ENCODE peak calls at places on chromosomes 1 and 21, in seven cellular contexts. One of them, this sample, is unnamed.
A peak's percentile ranks its signal among the peaks of the same experiment; 100 is the strongest.

GRCh38 chr1:175865041-175865766 is 121.8 kb upstream of the TNR start:
- DNase-seq in HCT116: no peak
- DNase-seq in NCI-H748 treated with DMSO at 0.1 percent for 48 hours: no peak
- DNase-seq in stimulated activated CD8-positive, alpha-beta memory T cell treated with anti-CD3 and anti-CD28 coated beads, Interleukin-15, amount 100 ng/mL, for 4 hours: no peak
- DNase-seq in left lung: no peak
- DNase-seq in memory B cell: no peak
- DNase-seq in choroid plexus epithelial cell: no peak
- DNase-seq in this sample: no peak

GRCh38 chr1:100390507-100390906 is 38.2 kb downstream of the CDC14A start:
- DNase-seq in choroid plexus epithelial cell: no peak
- DNase-seq in memory B cell: no peak
- DNase-seq in left lung: no peak
- DNase-seq in NCI-H748 treated with DMSO at 0.1 percent for 48 hours: no peak
- DNase-seq in HCT116: no peak
- DNase-seq in stimulated activated CD8-positive, alpha-beta memory T cell treated with anti-CD3 and anti-CD28 coated beads, Interleukin-15, amount 100 ng/mL, for 4 hours: no peak
- DNase-seq in this sample: no peak

GRCh38 chr1:11725616-11726015 is 10.3 kb upstream of the AGTRAP start:
- DNase-seq in HCT116: no peak
- DNase-seq in left lung: no peak
- DNase-seq in memory B cell: no peak
- DNase-seq in NCI-H748 treated with DMSO at 0.1 percent for 48 hours: peak; percentile 35
- DNase-seq in stimulated activated CD8-positive, alpha-beta memory T cell treated with anti-CD3 and anti-CD28 coated beads, Interleukin-15, amount 100 ng/mL, for 4 hours: no peak
- DNase-seq in choroid plexus epithelial cell: no peak
- DNase-seq in this sample: no peak

GRCh38 chr21:42360317-42360716 is 6.0 kb downstream of the TFF1 start:
- DNase-seq in left lung: no peak
- DNase-seq in memory B cell: no peak
- DNase-seq in NCI-H748 treated with DMSO at 0.1 percent for 48 hours: no peak
- DNase-seq in stimulated activated CD8-positive, alpha-beta memory T cell treated with anti-CD3 and anti-CD28 coated beads, Interleukin-15, amount 100 ng/mL, for 4 hours: no peak
- DNase-seq in HCT116: peak; percentile 59
- DNase-seq in choroid plexus epithelial cell: no peak
- DNase-seq in this sample: no peak

GRCh38 chr1:195899762-195900352 is 708.4 kb downstream of the KCNT2 start:
- DNase-seq in memory B cell: no peak
- DNase-seq in NCI-H748 treated with DMSO at 0.1 percent for 48 hours: no peak
- DNase-seq in HCT116: no peak
- DNase-seq in left lung: no peak
- DNase-seq in choroid plexus epithelial cell: peak; percentile 83
- DNase-seq in stimulated activated CD8-positive, alpha-beta memory T cell treated with anti-CD3 and anti-CD28 coated beads, Interleukin-15, amount 100 ng/mL, for 4 hours: no peak
- DNase-seq in this sample: no peak

GRCh38 chr1:24409535-24409934 is 4.0 kb downstream of the STPG1 start:
- DNase-seq in NCI-H748 treated with DMSO at 0.1 percent for 48 hours: no peak
- DNase-seq in choroid plexus epithelial cell: peak; percentile 77
- DNase-seq in HCT116: no peak
- DNase-seq in left lung: no peak
- DNase-seq in stimulated activated CD8-positive, alpha-beta memory T cell treated with anti-CD3 and anti-CD28 coated beads, Interleukin-15, amount 100 ng/mL, for 4 hours: no peak
- DNase-seq in memory B cell: no peak
- DNase-seq in this sample: no peak

GRCh38 chr1:100606438-100606837 is 68.5 kb downstream of the GPR88 start:
- DNase-seq in NCI-H748 treated with DMSO at 0.1 percent for 48 hours: no peak
- DNase-seq in memory B cell: no peak
- DNase-seq in HCT116: peak; percentile 13
- DNase-seq in stimulated activated CD8-positive, alpha-beta memory T cell treated with anti-CD3 and anti-CD28 coated beads, Interleukin-15, amount 100 ng/mL, for 4 hours: no peak
- DNase-seq in choroid plexus epithelial cell: peak; percentile 89
- DNase-seq in left lung: no peak
- DNase-seq in this sample: no peak

GRCh38 chr1:36829066-36829465 is 205.2 kb downstream of the GRIK3 start:
- DNase-seq in memory B cell: no peak
- DNase-seq in choroid plexus epithelial cell: no peak
- DNase-seq in HCT116: no peak
- DNase-seq in stimulated activated CD8-positive, alpha-beta memory T cell treated with anti-CD3 and anti-CD28 coated beads, Interleukin-15, amount 100 ng/mL, for 4 hours: no peak
- DNase-seq in left lung: no peak
- DNase-seq in NCI-H748 treated with DMSO at 0.1 percent for 48 hours: no peak
- DNase-seq in this sample: no peak

GRCh38 chr1:179953974-179954493 is 576 bp upstream of the CEP350 start:
- DNase-seq in HCT116: no peak
- DNase-seq in left lung: no peak
- DNase-seq in stimulated activated CD8-positive, alpha-beta memory T cell treated with anti-CD3 and anti-CD28 coated beads, Interleukin-15, amount 100 ng/mL, for 4 hours: no peak
- DNase-seq in NCI-H748 treated with DMSO at 0.1 percent for 48 hours: peak; percentile 30
- DNase-seq in memory B cell: peak; percentile 42
- DNase-seq in choroid plexus epithelial cell: peak; percentile 63
- DNase-seq in this sample: no peak

GRCh38 chr21:34969431-34970036 is 79.6 kb downstream of the RUNX1 start:
- DNase-seq in choroid plexus epithelial cell: no peak
- DNase-seq in HCT116: no peak
- DNase-seq in memory B cell: no peak
- DNase-seq in stimulated activated CD8-positive, alpha-beta memory T cell treated with anti-CD3 and anti-CD28 coated beads, Interleukin-15, amount 100 ng/mL, for 4 hours: no peak
- DNase-seq in NCI-H748 treated with DMSO at 0.1 percent for 48 hours: no peak
- DNase-seq in left lung: no peak
- DNase-seq in this sample: no peak

GRCh38 chr1:8382051-8382505 is 64.2 kb downstream of the SLC45A1 start:
- DNase-seq in choroid plexus epithelial cell: peak; percentile 67
- DNase-seq in memory B cell: no peak
- DNase-seq in HCT116: no peak
- DNase-seq in stimulated activated CD8-positive, alpha-beta memory T cell treated with anti-CD3 and anti-CD28 coated beads, Interleukin-15, amount 100 ng/mL, for 4 hours: no peak
- DNase-seq in NCI-H748 treated with DMSO at 0.1 percent for 48 hours: no peak
- DNase-seq in left lung: no peak
- DNase-seq in this sample: no peak

GRCh38 chr1:30759718-30760281 is 2.2 kb upstream of the LAPTM5 start:
- DNase-seq in NCI-H748 treated with DMSO at 0.1 percent for 48 hours: no peak
- DNase-seq in HCT116: no peak
- DNase-seq in memory B cell: peak; percentile 51
- DNase-seq in choroid plexus epithelial cell: no peak
- DNase-seq in left lung: no peak
- DNase-seq in stimulated activated CD8-positive, alpha-beta memory T cell treated with anti-CD3 and anti-CD28 coated beads, Interleukin-15, amount 100 ng/mL, for 4 hours: no peak
- DNase-seq in this sample: no peak

GRCh38 chr1:30102605-30103004 is 620.8 kb downstream of the MATN1 start:
- DNase-seq in NCI-H748 treated with DMSO at 0.1 percent for 48 hours: no peak
- DNase-seq in HCT116: no peak
- DNase-seq in choroid plexus epithelial cell: no peak
- DNase-seq in stimulated activated CD8-positive, alpha-beta memory T cell treated with anti-CD3 and anti-CD28 coated beads, Interleukin-15, amount 100 ng/mL, for 4 hours: no peak
- DNase-seq in memory B cell: no peak
- DNase-seq in left lung: no peak
- DNase-seq in this sample: no peak

GRCh38 chr1:53725238-53725689 is 13.7 kb downstream of the GLIS1 start:
- DNase-seq in stimulated activated CD8-positive, alpha-beta memory T cell treated with anti-CD3 and anti-CD28 coated beads, Interleukin-15, amount 100 ng/mL, for 4 hours: no peak
- DNase-seq in memory B cell: no peak
- DNase-seq in NCI-H748 treated with DMSO at 0.1 percent for 48 hours: no peak
- DNase-seq in left lung: no peak
- DNase-seq in choroid plexus epithelial cell: peak; percentile 38
- DNase-seq in HCT116: no peak
- DNase-seq in this sample: no peak

GRCh38 chr1:229342902-229343587 is at the start of gene CCSAP:
- DNase-seq in stimulated activated CD8-positive, alpha-beta memory T cell treated with anti-CD3 and anti-CD28 coated beads, Interleukin-15, amount 100 ng/mL, for 4 hours: peak; percentile 43
- DNase-seq in choroid plexus epithelial cell: peak; percentile 42
- DNase-seq in left lung: peak; percentile 90
- DNase-seq in NCI-H748 treated with DMSO at 0.1 percent for 48 hours: peak; percentile 57
- DNase-seq in memory B cell: no peak
- DNase-seq in HCT116: no peak
- DNase-seq in this sample: peak; percentile 47

GRCh38 chr1:68330391-68330790 is 98.1 kb upstream of the WLS start:
- DNase-seq in memory B cell: no peak
- DNase-seq in HCT116: no peak
- DNase-seq in stimulated activated CD8-positive, alpha-beta memory T cell treated with anti-CD3 and anti-CD28 coated beads, Interleukin-15, amount 100 ng/mL, for 4 hours: no peak
- DNase-seq in left lung: no peak
- DNase-seq in choroid plexus epithelial cell: no peak
- DNase-seq in NCI-H748 treated with DMSO at 0.1 percent for 48 hours: no peak
- DNase-seq in this sample: no peak

GRCh38 chr1:55280731-55281130 is 65.6 kb upstream of the USP24 start:
- DNase-seq in stimulated activated CD8-positive, alpha-beta memory T cell treated with anti-CD3 and anti-CD28 coated beads, Interleukin-15, amount 100 ng/mL, for 4 hours: no peak
- DNase-seq in memory B cell: no peak
- DNase-seq in choroid plexus epithelial cell: peak; percentile 44
- DNase-seq in HCT116: no peak
- DNase-seq in left lung: no peak
- DNase-seq in NCI-H748 treated with DMSO at 0.1 percent for 48 hours: no peak
- DNase-seq in this sample: no peak

GRCh38 chr1:115642168-115643072 is 650 bp downstream of the VANGL1 start:
- DNase-seq in stimulated activated CD8-positive, alpha-beta memory T cell treated with anti-CD3 and anti-CD28 coated beads, Interleukin-15, amount 100 ng/mL, for 4 hours: peak; percentile 18
- DNase-seq in memory B cell: no peak
- DNase-seq in HCT116: no peak
- DNase-seq in choroid plexus epithelial cell: peak; percentile 48
- DNase-seq in left lung: peak; percentile 86
- DNase-seq in NCI-H748 treated with DMSO at 0.1 percent for 48 hours: peak; percentile 33
- DNase-seq in this sample: peak; percentile 31

GRCh38 chr1:167501513-167502191 is 16.7 kb downstream of the CD247 start:
- DNase-seq in left lung: no peak
- DNase-seq in NCI-H748 treated with DMSO at 0.1 percent for 48 hours: no peak
- DNase-seq in stimulated activated CD8-positive, alpha-beta memory T cell treated with anti-CD3 and anti-CD28 coated beads, Interleukin-15, amount 100 ng/mL, for 4 hours: no peak
- DNase-seq in HCT116: no peak
- DNase-seq in choroid plexus epithelial cell: no peak
- DNase-seq in memory B cell: no peak
- DNase-seq in this sample: no peak

GRCh38 chr1:203299180-203299579 is 6.1 kb upstream of the BTG2 start:
- DNase-seq in NCI-H748 treated with DMSO at 0.1 percent for 48 hours: no peak
- DNase-seq in left lung: no peak
- DNase-seq in HCT116: no peak
- DNase-seq in stimulated activated CD8-positive, alpha-beta memory T cell treated with anti-CD3 and anti-CD28 coated beads, Interleukin-15, amount 100 ng/mL, for 4 hours: no peak
- DNase-seq in choroid plexus epithelial cell: no peak
- DNase-seq in memory B cell: peak; percentile 41
- DNase-seq in this sample: no peak

GRCh38 chr1:200410566-200410878 is 686 bp upstream of the ZNF281 start:
- DNase-seq in choroid plexus epithelial cell: peak; percentile 8
- DNase-seq in stimulated activated CD8-positive, alpha-beta memory T cell treated with anti-CD3 and anti-CD28 coated beads, Interleukin-15, amount 100 ng/mL, for 4 hours: no peak
- DNase-seq in HCT116: peak; percentile 68
- DNase-seq in NCI-H748 treated with DMSO at 0.1 percent for 48 hours: peak; percentile 32
- DNase-seq in memory B cell: no peak
- DNase-seq in left lung: no peak
- DNase-seq in this sample: no peak

This sample was measured in D721Med.